ENCODE peak calls at places on chromosomes 12 and 14, in four cellular contexts. K is K562, O is HepG2, U is HCT116. C is an unnamed sample.

GRCh38 chr12:119372540-119372939 is 38.0 kb downstream of the CCDC60 start:
- DNase-seq in K (no peak), O (no peak), U (no peak), C (no peak)

GRCh38 chr12:13242926-13243325 is 46.4 kb downstream of the EMP1 start:
- DNase-seq in K (no peak), O (no peak), U (no peak), C (no peak)

GRCh38 chr14:103629503-103630121 is 601 bp downstream of the KLC1 start:
- DNase-seq in K (peak), O (no peak), U (no peak), C (no peak)

GRCh38 chr14:104333903-104334811 is 195.8 kb downstream of the KIF26A start:
- DNase-seq in K (no peak), O (no peak), U (no peak), C (no peak)

GRCh38 chr14:64137657-64138290 is 156.4 kb downstream of the ESR2 start:
- DNase-seq in K (no peak), O (no peak), U (no peak), C (no peak)

GRCh38 chr14:96055065-96055752 is 16.0 kb downstream of the C14orf132 start:
- DNase-seq in K (no peak), O (no peak), U (no peak), C (no peak)

GRCh38 chr12:92927055-92927435 is 2.0 kb downstream of the EEA1 start:
- DNase-seq in K (no peak), O (peak), U (no peak), C (no peak)

GRCh38 chr12:64665506-64665905 is 55.2 kb downstream of the RASSF3 start:
- DNase-seq in K (no peak), O (no peak), U (no peak), C (no peak)

GRCh38 chr12:101707131-101707782 is 9.8 kb downstream of the CHPT1 start:
- DNase-seq in K (peak), O (no peak), U (no peak), C (no peak)

GRCh38 chr14:104355101-104355691 is 216.8 kb downstream of the KIF26A start:
- DNase-seq in K (peak), O (no peak), U (no peak), C (no peak)

GRCh38 chr12:3987571-3987970 is 114.4 kb upstream of the PARP11 start:
- DNase-seq in K (no peak), O (no peak), U (no peak), C (no peak)

GRCh38 chr12:132333766-132334165 is 4.4 kb upstream of the GALNT9 start:
- DNase-seq in K (no peak), O (no peak), U (no peak), C (no peak)

GRCh38 chr12:132445884-132446471 is 44.0 kb upstream of the FBRSL1 start:
- DNase-seq in K (peak), O (no peak), U (peak), C (peak)

GRCh38 chr14:100473249-100473648 is 114.0 kb downstream of the BEGAIN start:
- DNase-seq in K (no peak), O (no peak), U (no peak), C (no peak)

GRCh38 chr12:93571360-93571853 is 1.1 kb upstream of the SOCS2 start:
- DNase-seq in K (peak), O (peak), U (peak), C (no peak)

GRCh38 chr12:76043377-76043776 is 11.8 kb upstream of the PHLDA1 start:
- DNase-seq in K (no peak), O (no peak), U (no peak), C (no peak)

GRCh38 chr14:24535737-24536136 is 27.7 kb upstream of the CMA1 start:
- DNase-seq in K (no peak), O (no peak), U (no peak), C (no peak)

GRCh38 chr14:21044106-21044618 is 2.0 kb downstream of the RNASE7 start:
- DNase-seq in K (no peak), O (peak), U (no peak), C (no peak)

GRCh38 chr14:94132285-94132887 is 3.0 kb upstream of the IFI27L2 start:
- DNase-seq in K (peak), O (peak), U (peak), C (no peak)

GRCh38 chr14:55773297-55773696 is 193.3 kb downstream of the KTN1 start:
- DNase-seq in K (no peak), O (peak), U (no peak), C (no peak)

GRCh38 chr12:113465808-113466769 is 5.6 kb downstream of the LHX5 start:
- DNase-seq in K (no peak), O (no peak), U (no peak), C (no peak)

GRCh38 chr12:67356400-67356799 is 87.2 kb downstream of the CAND1 start:
- DNase-seq in K (no peak), O (no peak), U (no peak), C (no peak)

GRCh38 chr12:3655331-3655900 is 97.5 kb downstream of the CRACR2A start:
- DNase-seq in K (peak), O (peak), U (no peak), C (no peak)

GRCh38 chr14:66233571-66233970 is 252.6 kb upstream of the CCDC196 start:
- DNase-seq in K (no peak), O (no peak), U (no peak), C (no peak)

GRCh38 chr14:24092960-24093900 is 881 bp upstream of the PCK2 start:
- DNase-seq in K (no peak), O (no peak), U (no peak), C (no peak)

GRCh38 chr12:121520586-121521086 is 60.2 kb downstream of the KDM2B start:
- DNase-seq in K (peak), O (no peak), U (no peak), C (no peak)

GRCh38 chr14:21213652-21214051 is 55.6 kb downstream of the HNRNPC start:
- DNase-seq in K (no peak), O (no peak), U (no peak), C (no peak)

GRCh38 chr12:76020731-76021672 is 10.6 kb downstream of the PHLDA1 start:
- DNase-seq in K (no peak), O (no peak), U (peak), C (no peak)

GRCh38 chr14:81435578-81436295 is 35.6 kb upstream of the STON2 start:
- DNase-seq in K (peak), O (peak), U (no peak), C (no peak)
- TF ChIP-seq TCF7L2 in K (no peak), O (no peak), U (no peak), C (no peak)

GRCh38 chr12:47078733-47079364 is 572 bp upstream of the PCED1B start:
- DNase-seq in K (no peak), O (no peak), U (no peak), C (no peak)

GRCh38 chr12:47079365-47079893 is at the start of gene PCED1B:
- DNase-seq in K (peak), O (peak), U (no peak), C (no peak)

GRCh38 chr12:47082283-47082962 is 2.7 kb upstream of the AMIGO2 start:
- DNase-seq in K (no peak), O (no peak), U (no peak), C (no peak)

GRCh38 chr12:47079894-47080724 is at the start of gene AMIGO2:
- DNase-seq in K (peak), O (no peak), U (no peak), C (no peak)

GRCh38 chr12:47080725-47081502 is 1.2 kb upstream of the AMIGO2 start:
- DNase-seq in K (peak), O (no peak), U (no peak), C (no peak)
- H3K27ac ChIP-seq in K (no peak), O (no peak), U (no peak), C (peak)

DNA sequence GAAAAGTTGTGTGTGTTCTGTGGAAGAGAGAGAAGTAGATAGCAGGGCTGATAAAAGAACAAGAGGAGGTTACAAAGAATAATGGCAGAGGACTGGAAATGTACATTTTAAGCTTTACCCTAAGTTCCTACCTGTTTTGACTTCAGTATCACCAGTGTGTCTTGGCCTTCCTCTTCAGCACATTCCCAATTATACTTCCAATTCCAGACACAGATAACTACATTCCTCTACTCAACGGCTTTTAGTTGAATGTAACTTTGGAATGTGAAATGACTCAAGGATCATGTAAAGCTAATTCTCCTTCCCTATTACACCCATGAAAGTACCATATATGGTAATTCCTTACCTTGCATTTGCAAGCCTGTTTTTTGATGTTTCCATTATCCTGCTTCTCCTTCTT is 5.0 kb downstream of the MGST1 start:
- DNase-seq in K (no peak), O (no peak), U (no peak), C (no peak)
- H3K4me3 ChIP-seq in K (no peak), O (no peak), U (no peak), C (no peak)

GRCh38 chr14:98799891-98800290 is 472.1 kb downstream of the BCL11B start:
- DNase-seq in K (no peak), O (no peak), U (no peak), C (no peak)
- TF ChIP-seq TCF7L2 in K (no peak), O (no peak), U (no peak), C (no peak)

GRCh38 chr14:25696176-25696575 is 646.2 kb upstream of the STXBP6 start:
- DNase-seq in K (no peak), O (no peak), U (no peak), C (no peak)
- H3K27ac ChIP-seq in K (no peak), O (no peak), U (no peak), C (no peak)

GRCh38 chr12:108649668-108650067 is 16.0 kb upstream of the SELPLG start:
- DNase-seq in K (no peak), O (no peak), U (peak), C (no peak)
- H3K4me3 ChIP-seq in K (no peak), O (no peak), U (no peak), C (no peak)

GRCh38 chr12:10174986-10175614 is 3.2 kb upstream of the OLR1 start:
- DNase-seq in K (no peak), O (no peak), U (no peak), C (no peak)

GRCh38 chr12:10178766-10179165 is at the start of gene TMEM52B:
- DNase-seq in K (no peak), O (no peak), U (no peak), C (no peak)

GRCh38 chr12:10171954-10172353 is at the start of gene OLR1:
- DNase-seq in K (no peak), O (no peak), U (no peak), C (no peak)

GRCh38 chr12:10179871-10180270 is 1.0 kb downstream of the TMEM52B start:
- DNase-seq in K (no peak), O (no peak), U (no peak), C (no peak)

DNA sequence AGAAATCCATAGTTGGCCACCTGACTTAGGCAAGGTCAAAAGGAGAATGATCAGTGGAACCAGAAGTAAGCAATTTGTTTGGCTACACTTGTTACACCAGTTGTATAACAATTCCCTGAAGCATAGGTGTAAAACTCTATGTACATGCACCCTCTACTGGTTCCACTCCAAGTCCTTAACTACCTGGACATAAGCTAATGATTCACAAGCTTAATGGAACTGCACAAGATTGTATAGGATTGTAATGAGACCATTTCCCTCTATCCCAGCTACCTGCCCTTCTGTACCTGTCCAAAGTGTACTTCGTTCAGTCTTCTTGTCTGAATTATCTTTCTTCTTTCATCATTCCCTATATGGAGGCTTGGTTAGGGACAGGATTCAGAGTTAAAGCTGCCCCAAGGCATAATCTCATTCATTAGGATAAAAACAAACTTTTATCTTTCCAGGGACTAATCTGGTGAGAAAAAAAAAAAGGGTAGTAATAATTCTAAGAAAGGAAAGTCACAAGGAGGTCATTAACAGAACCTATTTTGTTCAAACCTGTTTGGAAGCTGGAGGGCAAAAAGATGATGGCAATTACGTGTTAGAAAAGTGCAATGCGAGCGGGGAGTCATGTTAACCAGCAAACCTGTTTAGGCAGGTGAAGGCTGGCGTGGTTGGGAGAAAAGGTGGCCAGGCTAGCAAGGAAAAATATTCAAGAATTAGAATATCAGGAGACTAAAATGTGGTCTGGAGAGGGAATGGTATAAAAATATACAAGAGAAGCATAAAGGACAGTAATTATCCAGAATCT is 2.8 kb upstream of the TMEM52B start:
- DNase-seq in K (no peak), O (no peak), U (no peak), C (no peak)
- TF ChIP-seq TCF7L2 in K (no peak), O (no peak), U (no peak), C (no peak)

GRCh38 chr12:9647825-9648700 is 21.4 kb upstream of the CLEC2D start:
- DNase-seq in K (peak), O (peak), U (no peak), C (no peak)

GRCh38 chr12:9642606-9643270 is 26.8 kb upstream of the CLEC2D start:
- DNase-seq in K (no peak), O (no peak), U (no peak), C (no peak)

GRCh38 chr12:9649532-9649940 is 20.0 kb upstream of the CLEC2D start:
- DNase-seq in K (no peak), O (no peak), U (no peak), C (no peak)

GRCh38 chr12:9648701-9649531 is 20.6 kb upstream of the CLEC2D start:
- DNase-seq in K (no peak), O (no peak), U (no peak), C (no peak)

DNA sequence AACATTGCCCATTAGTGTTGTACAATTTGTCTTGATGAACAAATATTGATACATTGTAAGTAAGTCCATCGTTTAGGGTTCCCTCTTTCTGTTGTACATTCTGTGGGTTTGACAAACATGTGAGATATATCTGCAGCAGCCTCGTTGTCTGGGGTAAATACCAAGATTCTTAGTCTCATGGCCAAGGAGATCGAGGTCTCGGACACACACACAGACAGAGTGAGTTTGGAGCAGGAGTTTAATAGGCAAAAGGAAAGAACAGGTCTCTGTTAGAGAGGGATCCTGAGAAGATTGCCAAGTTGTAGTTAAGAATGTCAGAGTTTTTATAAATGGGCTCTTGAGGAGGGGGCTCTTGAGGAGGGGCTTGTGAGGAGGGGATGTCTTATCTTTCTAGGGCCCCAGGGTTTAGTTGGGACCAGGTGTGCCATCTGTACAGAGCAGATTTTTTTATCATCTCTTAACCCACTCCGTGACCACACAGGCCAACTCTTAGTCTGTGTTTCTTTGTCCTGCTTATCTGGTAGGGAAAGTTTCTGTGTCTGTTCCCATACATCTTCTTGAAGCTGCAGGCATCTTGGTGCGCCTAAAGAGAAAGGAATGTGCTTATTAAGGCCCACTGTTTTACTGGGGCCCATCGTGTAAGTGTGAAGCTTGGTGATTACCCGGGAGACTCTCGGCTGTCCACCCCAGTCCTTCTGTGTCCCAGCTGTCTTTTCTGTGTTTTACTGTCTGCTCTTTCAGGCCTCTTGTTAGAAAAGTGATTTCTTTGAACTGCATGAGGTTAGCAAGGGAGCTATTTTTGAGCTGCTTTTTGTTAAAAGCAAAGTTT is 22.5 kb upstream of the CLEC2D start:
- DNase-seq in K (peak), O (no peak), U (no peak), C (no peak)
- H3K27ac ChIP-seq in K (peak), O (peak), U (no peak), C (peak)

C was measured in Panc1.